ENCODE peak calls at places on chromosome 20, in nine cellular contexts. One of them, this sample, is unnamed.

GRCh38 chr20:57396212-57396611 is 5.0 kb downstream of the RBM38 start:
- DNase-seq in M059J: no peak
- DNase-seq in AG09309: no peak
- DNase-seq in HCEC 1CT: no peak
- DNase-seq in body of pancreas: no peak
- DNase-seq in heart left ventricle: no peak
- DNase-seq in fibroblast of the aortic adventitia: no peak
- DNase-seq in anterior cingulate cortex: no peak
- DNase-seq in hepatocyte: no peak
- DNase-seq in this sample: no peak

GRCh38 chr20:34473262-34473883 is 42.8 kb upstream of the DYNLRB1 start:
- DNase-seq in AG09309: peak
- DNase-seq in hepatocyte: peak
- DNase-seq in M059J: peak
- DNase-seq in body of pancreas: no peak
- DNase-seq in heart left ventricle: peak
- DNase-seq in anterior cingulate cortex: peak
- DNase-seq in fibroblast of the aortic adventitia: peak
- DNase-seq in HCEC 1CT: peak
- DNase-seq in this sample: no peak

GRCh38 chr20:55456316-55456940 is 548.9 kb downstream of the CBLN4 start:
- DNase-seq in AG09309: no peak
- DNase-seq in M059J: no peak
- DNase-seq in anterior cingulate cortex: no peak
- DNase-seq in fibroblast of the aortic adventitia: no peak
- DNase-seq in body of pancreas: no peak
- DNase-seq in HCEC 1CT: no peak
- DNase-seq in hepatocyte: no peak
- DNase-seq in heart left ventricle: no peak
- DNase-seq in this sample: no peak

GRCh38 chr20:34834459-34834893 is 9.0 kb upstream of the NCOA6 start:
- DNase-seq in body of pancreas: no peak
- DNase-seq in heart left ventricle: no peak
- DNase-seq in anterior cingulate cortex: no peak
- DNase-seq in AG09309: no peak
- DNase-seq in M059J: peak
- DNase-seq in HCEC 1CT: peak
- DNase-seq in hepatocyte: peak
- DNase-seq in fibroblast of the aortic adventitia: peak
- DNase-seq in this sample: no peak

GRCh38 chr20:42972591-42972990 is 217.1 kb downstream of the PTPRT start:
- DNase-seq in HCEC 1CT: no peak
- DNase-seq in anterior cingulate cortex: no peak
- DNase-seq in M059J: no peak
- DNase-seq in AG09309: no peak
- DNase-seq in body of pancreas: no peak
- DNase-seq in heart left ventricle: no peak
- DNase-seq in hepatocyte: no peak
- DNase-seq in fibroblast of the aortic adventitia: no peak
- DNase-seq in this sample: no peak

GRCh38 chr20:48019940-48020339 is 234.7 kb upstream of the SULF2 start:
- DNase-seq in heart left ventricle: peak
- DNase-seq in AG09309: no peak
- DNase-seq in fibroblast of the aortic adventitia: no peak
- DNase-seq in body of pancreas: no peak
- DNase-seq in HCEC 1CT: no peak
- DNase-seq in hepatocyte: no peak
- DNase-seq in anterior cingulate cortex: no peak
- DNase-seq in M059J: no peak
- DNase-seq in this sample: no peak

GRCh38 chr20:23361108-23361650 is 803 bp upstream of the GZF1 start:
- DNase-seq in M059J: peak
- DNase-seq in anterior cingulate cortex: no peak
- DNase-seq in fibroblast of the aortic adventitia: peak
- DNase-seq in AG09309: no peak
- DNase-seq in body of pancreas: no peak
- DNase-seq in hepatocyte: peak
- DNase-seq in HCEC 1CT: peak
- DNase-seq in heart left ventricle: no peak
- DNase-seq in this sample: no peak

GRCh38 chr20:37375227-37375626 is 29.3 kb downstream of the SRC start:
- DNase-seq in M059J: no peak
- DNase-seq in anterior cingulate cortex: no peak
- DNase-seq in hepatocyte: no peak
- DNase-seq in heart left ventricle: no peak
- DNase-seq in HCEC 1CT: no peak
- DNase-seq in AG09309: no peak
- DNase-seq in body of pancreas: no peak
- DNase-seq in fibroblast of the aortic adventitia: no peak
- DNase-seq in this sample: no peak

GRCh38 chr20:34573541-34573940 is 15.0 kb downstream of the MAP1LC3A start:
- DNase-seq in fibroblast of the aortic adventitia: no peak
- DNase-seq in HCEC 1CT: no peak
- DNase-seq in heart left ventricle: no peak
- DNase-seq in anterior cingulate cortex: no peak
- DNase-seq in AG09309: no peak
- DNase-seq in hepatocyte: no peak
- DNase-seq in body of pancreas: no peak
- DNase-seq in M059J: no peak
- DNase-seq in this sample: no peak

GRCh38 chr20:47809561-47809960 is 24.3 kb upstream of the SULF2 start:
- DNase-seq in M059J: peak
- DNase-seq in hepatocyte: peak
- DNase-seq in AG09309: no peak
- DNase-seq in heart left ventricle: no peak
- DNase-seq in HCEC 1CT: no peak
- DNase-seq in anterior cingulate cortex: no peak
- DNase-seq in body of pancreas: no peak
- DNase-seq in fibroblast of the aortic adventitia: no peak
- DNase-seq in this sample: no peak

GRCh38 chr20:53739799-53740785 is 146.5 kb upstream of the ZNF217 start:
- DNase-seq in M059J: peak
- DNase-seq in hepatocyte: no peak
- DNase-seq in heart left ventricle: no peak
- DNase-seq in anterior cingulate cortex: no peak
- DNase-seq in AG09309: no peak
- DNase-seq in fibroblast of the aortic adventitia: no peak
- DNase-seq in HCEC 1CT: no peak
- DNase-seq in body of pancreas: no peak
- DNase-seq in this sample: no peak

GRCh38 chr20:25552977-25553376 is 32.4 kb downstream of the NINL start:
- DNase-seq in hepatocyte: no peak
- DNase-seq in AG09309: no peak
- DNase-seq in anterior cingulate cortex: no peak
- DNase-seq in heart left ventricle: no peak
- DNase-seq in fibroblast of the aortic adventitia: no peak
- DNase-seq in body of pancreas: no peak
- DNase-seq in M059J: no peak
- DNase-seq in HCEC 1CT: no peak
- DNase-seq in this sample: no peak

GRCh38 chr20:57092112-57092899 is 174.1 kb downstream of the BMP7 start:
- DNase-seq in anterior cingulate cortex: peak
- DNase-seq in hepatocyte: peak
- DNase-seq in fibroblast of the aortic adventitia: peak
- DNase-seq in HCEC 1CT: no peak
- DNase-seq in M059J: peak
- DNase-seq in heart left ventricle: peak
- DNase-seq in AG09309: no peak
- DNase-seq in body of pancreas: peak
- DNase-seq in this sample: peak

GRCh38 chr20:60026010-60026409 is 67.8 kb downstream of the CDH26 start:
- DNase-seq in heart left ventricle: no peak
- DNase-seq in fibroblast of the aortic adventitia: no peak
- DNase-seq in body of pancreas: no peak
- DNase-seq in AG09309: no peak
- DNase-seq in M059J: no peak
- DNase-seq in HCEC 1CT: no peak
- DNase-seq in anterior cingulate cortex: no peak
- DNase-seq in hepatocyte: no peak
- DNase-seq in this sample: no peak

GRCh38 chr20:43824699-43825402 is 89.8 kb upstream of the TOX2 start:
- DNase-seq in anterior cingulate cortex: no peak
- DNase-seq in body of pancreas: peak
- DNase-seq in fibroblast of the aortic adventitia: peak
- DNase-seq in heart left ventricle: no peak
- DNase-seq in M059J: peak
- DNase-seq in AG09309: no peak
- DNase-seq in HCEC 1CT: peak
- DNase-seq in hepatocyte: peak
- DNase-seq in this sample: peak

GRCh38 chr20:44642203-44643153 is 9.0 kb downstream of the ADA start:
- DNase-seq in anterior cingulate cortex: peak
- DNase-seq in body of pancreas: peak
- DNase-seq in heart left ventricle: peak
- DNase-seq in HCEC 1CT: peak
- DNase-seq in fibroblast of the aortic adventitia: peak
- DNase-seq in AG09309: peak
- DNase-seq in hepatocyte: peak
- DNase-seq in M059J: peak
- DNase-seq in this sample: no peak

GRCh38 chr20:57380081-57380750 is 11.0 kb upstream of the RBM38 start:
- DNase-seq in fibroblast of the aortic adventitia: no peak
- DNase-seq in anterior cingulate cortex: no peak
- DNase-seq in hepatocyte: no peak
- DNase-seq in AG09309: no peak
- DNase-seq in heart left ventricle: no peak
- DNase-seq in HCEC 1CT: no peak
- DNase-seq in M059J: no peak
- DNase-seq in body of pancreas: no peak
- DNase-seq in this sample: no peak

GRCh38 chr20:52269327-52269726 is 77.7 kb upstream of the ZFP64 start:
- DNase-seq in AG09309: no peak
- DNase-seq in body of pancreas: no peak
- DNase-seq in M059J: no peak
- DNase-seq in hepatocyte: no peak
- DNase-seq in anterior cingulate cortex: no peak
- DNase-seq in HCEC 1CT: peak
- DNase-seq in heart left ventricle: no peak
- DNase-seq in fibroblast of the aortic adventitia: no peak
- DNase-seq in this sample: no peak

GRCh38 chr20:11323821-11324220 is 593.9 kb upstream of the BTBD3 start:
- DNase-seq in hepatocyte: no peak
- DNase-seq in heart left ventricle: no peak
- DNase-seq in fibroblast of the aortic adventitia: peak
- DNase-seq in AG09309: no peak
- DNase-seq in anterior cingulate cortex: no peak
- DNase-seq in HCEC 1CT: no peak
- DNase-seq in body of pancreas: no peak
- DNase-seq in M059J: no peak
- DNase-seq in this sample: no peak

GRCh38 chr20:36543187-36544133 is 2.1 kb downstream of the MYL9 start:
- DNase-seq in HCEC 1CT: peak
- DNase-seq in heart left ventricle: peak
- DNase-seq in AG09309: no peak
- DNase-seq in M059J: peak
- DNase-seq in body of pancreas: peak
- DNase-seq in anterior cingulate cortex: no peak
- DNase-seq in hepatocyte: no peak
- DNase-seq in fibroblast of the aortic adventitia: peak
- DNase-seq in this sample: no peak

GRCh38 chr20:21548390-21549035 is 34.6 kb upstream of the NKX2-2 start:
- DNase-seq in HCEC 1CT: no peak
- DNase-seq in heart left ventricle: no peak
- DNase-seq in hepatocyte: no peak
- DNase-seq in M059J: no peak
- DNase-seq in anterior cingulate cortex: no peak
- DNase-seq in AG09309: no peak
- DNase-seq in body of pancreas: no peak
- DNase-seq in fibroblast of the aortic adventitia: no peak
- DNase-seq in this sample: no peak

GRCh38 chr20:37356961-37357371 is 11.0 kb downstream of the SRC start:
- DNase-seq in HCEC 1CT: no peak
- DNase-seq in heart left ventricle: no peak
- DNase-seq in fibroblast of the aortic adventitia: no peak
- DNase-seq in hepatocyte: no peak
- DNase-seq in M059J: no peak
- DNase-seq in body of pancreas: no peak
- DNase-seq in anterior cingulate cortex: no peak
- DNase-seq in AG09309: no peak
- DNase-seq in this sample: peak

GRCh38 chr20:57240850-57241429 is 25.5 kb downstream of the BMP7 start:
- DNase-seq in fibroblast of the aortic adventitia: no peak
- DNase-seq in M059J: no peak
- DNase-seq in anterior cingulate cortex: no peak
- DNase-seq in heart left ventricle: no peak
- DNase-seq in hepatocyte: no peak
- DNase-seq in AG09309: no peak
- DNase-seq in HCEC 1CT: no peak
- DNase-seq in body of pancreas: no peak
- DNase-seq in this sample: no peak

GRCh38 chr20:34581341-34582189 is 23.0 kb downstream of the MAP1LC3A start:
- DNase-seq in body of pancreas: no peak
- DNase-seq in heart left ventricle: no peak
- DNase-seq in fibroblast of the aortic adventitia: peak
- DNase-seq in HCEC 1CT: no peak
- DNase-seq in hepatocyte: peak
- DNase-seq in M059J: peak
- DNase-seq in anterior cingulate cortex: peak
- DNase-seq in AG09309: no peak
- DNase-seq in this sample: peak

GRCh38 chr20:19045366-19045765 is 167.1 kb upstream of the SLC24A3 start:
- DNase-seq in AG09309: no peak
- DNase-seq in M059J: no peak
- DNase-seq in hepatocyte: no peak
- DNase-seq in heart left ventricle: no peak
- DNase-seq in fibroblast of the aortic adventitia: no peak
- DNase-seq in body of pancreas: no peak
- DNase-seq in HCEC 1CT: no peak
- DNase-seq in anterior cingulate cortex: no peak
- DNase-seq in this sample: no peak

GRCh38 chr20:57031867-57032355 is 234.5 kb downstream of the BMP7 start:
- DNase-seq in body of pancreas: no peak
- DNase-seq in AG09309: no peak
- DNase-seq in anterior cingulate cortex: no peak
- DNase-seq in fibroblast of the aortic adventitia: no peak
- DNase-seq in heart left ventricle: no peak
- DNase-seq in hepatocyte: no peak
- DNase-seq in M059J: no peak
- DNase-seq in HCEC 1CT: no peak
- DNase-seq in this sample: no peak

GRCh38 chr20:47546184-47547033 is 44.7 kb downstream of the NCOA3 start:
- DNase-seq in AG09309: peak
- DNase-seq in hepatocyte: no peak
- DNase-seq in body of pancreas: no peak
- DNase-seq in anterior cingulate cortex: no peak
- DNase-seq in HCEC 1CT: peak
- DNase-seq in M059J: no peak
- DNase-seq in heart left ventricle: no peak
- DNase-seq in fibroblast of the aortic adventitia: peak
- DNase-seq in this sample: no peak

GRCh38 chr20:39258253-39258652 is 296.1 kb downstream of the DHX35 start:
- DNase-seq in hepatocyte: no peak
- DNase-seq in HCEC 1CT: no peak
- DNase-seq in AG09309: no peak
- DNase-seq in heart left ventricle: no peak
- DNase-seq in body of pancreas: no peak
- DNase-seq in M059J: no peak
- DNase-seq in anterior cingulate cortex: no peak
- DNase-seq in fibroblast of the aortic adventitia: no peak
- DNase-seq in this sample: no peak

GRCh38 chr20:58717278-58718091 is 24.9 kb downstream of the NPEPL1 start:
- DNase-seq in fibroblast of the aortic adventitia: no peak
- DNase-seq in M059J: no peak
- DNase-seq in HCEC 1CT: no peak
- DNase-seq in anterior cingulate cortex: no peak
- DNase-seq in heart left ventricle: peak
- DNase-seq in hepatocyte: peak
- DNase-seq in AG09309: no peak
- DNase-seq in body of pancreas: peak
- DNase-seq in this sample: no peak

GRCh38 chr20:9884061-9884460 is 45.2 kb upstream of the PAK5 start:
- DNase-seq in AG09309: no peak
- DNase-seq in M059J: no peak
- DNase-seq in anterior cingulate cortex: no peak
- DNase-seq in HCEC 1CT: no peak
- DNase-seq in fibroblast of the aortic adventitia: no peak
- DNase-seq in hepatocyte: peak
- DNase-seq in heart left ventricle: no peak
- DNase-seq in body of pancreas: no peak
- DNase-seq in this sample: no peak